ENCODE peak calls at places on chromosomes 2 and 18, in four cellular contexts. One of them, this sample, is unnamed.

GRCh38 chr2:236343400-236344161 is 79.4 kb upstream of the ASB18 start:
- DNase-seq in HepG2: peak; percentile 70
- DNase-seq in SK-N-SH: peak; percentile 73
- DNase-seq in H1: peak; percentile 50
- DNase-seq in this sample: peak; percentile 9

GRCh38 chr2:220127311-220127710 is 499.9 kb downstream of the SLC4A3 start:
- DNase-seq in HepG2: no peak
- DNase-seq in SK-N-SH: no peak
- DNase-seq in H1: no peak
- DNase-seq in this sample: no peak

GRCh38 chr2:86453838-86454237 is 12.7 kb downstream of the KDM3A start:
- DNase-seq in HepG2: no peak
- DNase-seq in SK-N-SH: no peak
- DNase-seq in H1: no peak
- DNase-seq in this sample: no peak

GRCh38 chr2:241932895-241933174 is 63.3 kb downstream of the RTP5 start:
- DNase-seq in HepG2: no peak
- DNase-seq in SK-N-SH: no peak
- DNase-seq in H1: no peak
- DNase-seq in this sample: no peak

GRCh38 chr2:10502803-10503107 is 54.6 kb upstream of the ODC1 start:
- DNase-seq in HepG2: no peak
- DNase-seq in SK-N-SH: no peak
- DNase-seq in H1: no peak
- DNase-seq in this sample: no peak

GRCh38 chr2:174730530-174731018 is 33.7 kb downstream of the CHRNA1 start:
- DNase-seq in HepG2: no peak
- DNase-seq in SK-N-SH: peak; percentile 36
- DNase-seq in H1: no peak
- DNase-seq in this sample: no peak

GRCh38 chr2:105747254-105747909 is 2.7 kb downstream of the NCK2 start:
- DNase-seq in HepG2: no peak
- DNase-seq in SK-N-SH: no peak
- DNase-seq in H1: no peak
- DNase-seq in this sample: no peak

GRCh38 chr2:109183871-109184270 is 54.9 kb downstream of the SH3RF3 start:
- DNase-seq in HepG2: no peak
- DNase-seq in SK-N-SH: no peak
- DNase-seq in H1: no peak
- DNase-seq in this sample: no peak

GRCh38 chr2:20917287-20917660 is 94.4 kb upstream of the LDAH start:
- DNase-seq in HepG2: no peak
- DNase-seq in SK-N-SH: no peak
- DNase-seq in H1: no peak
- DNase-seq in this sample: no peak

GRCh38 chr2:70965506-70965905 is 12.9 kb upstream of the ANKRD53 start:
- DNase-seq in HepG2: no peak
- DNase-seq in SK-N-SH: no peak
- DNase-seq in H1: no peak
- DNase-seq in this sample: no peak

GRCh38 chr2:45173513-45173912 is 164.3 kb upstream of the SIX2 start:
- DNase-seq in HepG2: no peak
- DNase-seq in SK-N-SH: no peak
- DNase-seq in H1: no peak
- DNase-seq in this sample: no peak

GRCh38 chr2:213020268-213020667 is 131.1 kb downstream of the IKZF2 start:
- DNase-seq in HepG2: no peak
- DNase-seq in SK-N-SH: no peak
- DNase-seq in H1: no peak
- DNase-seq in this sample: no peak

GRCh38 chr2:240556553-240557100 is 1.2 kb downstream of the ANKMY1 start:
- DNase-seq in HepG2: peak; percentile 57
- DNase-seq in SK-N-SH: peak; percentile 70
- DNase-seq in H1: no peak
- DNase-seq in this sample: no peak

GRCh38 chr2:6986251-6986893 is 69.2 kb downstream of the RNF144A start:
- DNase-seq in HepG2: no peak
- DNase-seq in SK-N-SH: peak; percentile 55
- DNase-seq in H1: no peak
- DNase-seq in this sample: no peak
- TF ChIP-seq MAX in HepG2: no peak
- TF ChIP-seq MAX in SK-N-SH: no peak
- TF ChIP-seq MAX in H1: no peak
- TF ChIP-seq MAX in this sample: no peak

DNA sequence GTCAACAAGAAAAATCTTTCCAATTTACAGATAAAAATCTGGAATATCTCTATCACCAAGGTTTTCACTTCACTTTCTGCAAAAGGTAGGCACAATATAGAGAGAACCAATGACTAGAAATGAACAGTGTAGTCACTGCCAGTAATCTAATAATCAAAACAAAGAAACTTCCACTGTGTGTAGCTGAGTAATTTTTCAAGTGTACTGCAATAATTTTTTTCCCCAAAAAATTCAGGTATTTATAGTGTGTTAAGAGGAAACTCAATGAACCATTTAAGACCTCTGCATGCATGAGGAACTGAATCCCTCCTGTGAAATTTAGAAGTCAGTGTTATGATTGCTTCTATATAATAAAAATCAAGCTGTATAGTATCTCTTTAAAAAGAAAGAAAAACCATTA is 121.8 kb downstream of the MEMO1 start:
- DNase-seq in HepG2: no peak
- DNase-seq in SK-N-SH: no peak
- DNase-seq in H1: no peak
- DNase-seq in this sample: no peak
- TF ChIP-seq TCF12 in HepG2: no peak
- TF ChIP-seq TCF12 in SK-N-SH: no peak
- TF ChIP-seq TCF12 in H1: no peak
- TF ChIP-seq TCF12 in this sample: no peak

GRCh38 chr2:66452917-66453316 is 18.0 kb downstream of the MEIS1 start:
- DNase-seq in HepG2: no peak
- DNase-seq in SK-N-SH: no peak
- DNase-seq in H1: no peak
- DNase-seq in this sample: no peak

GRCh38 chr2:66455490-66455889 is 20.6 kb downstream of the MEIS1 start:
- DNase-seq in HepG2: no peak
- DNase-seq in SK-N-SH: no peak
- DNase-seq in H1: no peak
- DNase-seq in this sample: no peak

GRCh38 chr2:66456183-66457041 is 21.5 kb downstream of the MEIS1 start:
- DNase-seq in HepG2: no peak
- DNase-seq in SK-N-SH: no peak
- DNase-seq in H1: no peak
- DNase-seq in this sample: no peak

GRCh38 chr2:66461751-66462150 is 26.8 kb downstream of the MEIS1 start:
- DNase-seq in HepG2: no peak
- DNase-seq in SK-N-SH: no peak
- DNase-seq in H1: no peak
- DNase-seq in this sample: no peak

GRCh38 chr2:66457545-66457944 is 22.6 kb downstream of the MEIS1 start:
- DNase-seq in HepG2: no peak
- DNase-seq in SK-N-SH: no peak
- DNase-seq in H1: no peak
- DNase-seq in this sample: no peak
- H3K79me2 ChIP-seq in HepG2: no peaks in the 10 kb centered on the region
- H3K79me2 ChIP-seq in SK-N-SH: peaks cover 18% of the 10 kb centered on the region
- H3K79me2 ChIP-seq in H1: no peaks in the 10 kb centered on the region
- H3K79me2 ChIP-seq in this sample: no peaks in the 10 kb centered on the region

DNA sequence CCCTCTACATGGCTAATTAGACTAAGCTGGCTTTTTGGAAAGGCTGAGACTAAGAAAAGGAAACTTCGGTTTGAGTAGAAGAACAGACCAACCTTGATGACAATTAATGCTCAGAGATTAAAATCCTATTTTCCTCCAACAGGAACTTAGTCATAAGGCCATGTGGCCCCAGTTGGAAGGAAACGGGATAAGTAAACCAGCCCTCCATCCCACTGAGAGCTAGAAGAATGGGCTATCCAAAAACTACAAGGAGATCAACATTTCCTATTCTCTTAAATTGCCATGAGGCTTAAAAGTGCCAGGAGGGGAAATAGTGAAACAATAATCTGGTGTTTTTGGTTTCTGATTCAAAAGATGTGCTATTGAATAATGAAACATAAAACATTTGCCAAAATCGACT is 216.6 kb downstream of the PAX3 start:
- DNase-seq in HepG2: no peak
- DNase-seq in SK-N-SH: no peak
- DNase-seq in H1: no peak
- DNase-seq in this sample: no peak
- TF ChIP-seq MAX in HepG2: no peak
- TF ChIP-seq MAX in SK-N-SH: no peak
- TF ChIP-seq MAX in H1: no peak
- TF ChIP-seq MAX in this sample: no peak

DNA sequence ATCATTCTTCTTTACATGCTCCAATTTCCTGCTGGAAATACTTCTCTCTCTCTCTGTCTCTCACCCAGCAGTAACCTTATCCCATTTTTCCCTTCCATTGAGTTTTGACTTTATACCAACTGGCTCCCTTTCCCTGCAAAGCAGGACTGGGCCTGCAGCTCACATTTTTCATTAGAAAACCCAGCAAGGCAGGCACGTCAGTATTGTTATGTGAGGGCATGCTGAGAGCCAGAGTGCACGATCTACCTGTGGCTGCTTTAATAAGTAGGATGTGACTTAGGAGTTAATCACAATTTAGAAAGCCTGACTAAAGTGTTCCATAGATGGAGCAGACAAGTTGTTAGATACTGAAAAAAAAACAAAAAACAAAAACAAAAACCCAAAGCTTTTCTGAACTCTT is 5.2 kb upstream of the NDUFV2 start:
- DNase-seq in HepG2: no peak
- DNase-seq in SK-N-SH: no peak
- DNase-seq in H1: no peak
- DNase-seq in this sample: no peak
- TF ChIP-seq TCF12 in HepG2: no peak
- TF ChIP-seq TCF12 in SK-N-SH: no peak
- TF ChIP-seq TCF12 in H1: no peak
- TF ChIP-seq TCF12 in this sample: no peak

GRCh38 chr18:13676499-13676898 is 49.9 kb downstream of the FAM210A start:
- DNase-seq in HepG2: no peak
- DNase-seq in SK-N-SH: no peak
- DNase-seq in H1: no peak
- DNase-seq in this sample: no peak
- H3K79me2 ChIP-seq in HepG2: peaks cover 20% of the 10 kb centered on the region
- H3K79me2 ChIP-seq in SK-N-SH: peaks cover 37% of the 10 kb centered on the region
- H3K79me2 ChIP-seq in H1: no peaks in the 10 kb centered on the region
- H3K79me2 ChIP-seq in this sample: peaks cover 5% of the 10 kb centered on the region

GRCh38 chr2:187552381-187552780 is 1.9 kb downstream of the TFPI start:
- DNase-seq in HepG2: no peak
- DNase-seq in SK-N-SH: no peak
- DNase-seq in H1: no peak
- DNase-seq in this sample: no peak

GRCh38 chr2:187550797-187551306 is 3.4 kb downstream of the TFPI start:
- DNase-seq in HepG2: no peak
- DNase-seq in SK-N-SH: no peak
- DNase-seq in H1: no peak
- DNase-seq in this sample: no peak

GRCh38 chr2:187554704-187555082 is 458 bp upstream of the TFPI start:
- DNase-seq in HepG2: no peak
- DNase-seq in SK-N-SH: no peak
- DNase-seq in H1: no peak
- DNase-seq in this sample: no peak

GRCh38 chr2:187552959-187553681 is 1.1 kb downstream of the TFPI start:
- DNase-seq in HepG2: peak; percentile 48
- DNase-seq in SK-N-SH: no peak
- DNase-seq in H1: no peak
- DNase-seq in this sample: no peak

GRCh38 chr2:187553908-187554703 is at the start of gene TFPI:
- DNase-seq in HepG2: peak; percentile 64
- DNase-seq in SK-N-SH: no peak
- DNase-seq in H1: no peak
- DNase-seq in this sample: no peak
- TF ChIP-seq MAX in HepG2: no peak
- TF ChIP-seq MAX in SK-N-SH: no peak
- TF ChIP-seq MAX in H1: no peak
- TF ChIP-seq MAX in this sample: no peak

This sample was measured in GM12878.